ENCODE peak calls at places on chromosomes 7 and 10, in six cellular contexts. M is activated T-cell treated with anti-CD3 and anti-CD28 coated beads, Interleukin-2, amount 50 U/mL, for 48 hours; X is HFF-Myc; S is amniotic stem cell; U is AG10803; F is progenitor cell of endocrine pancreas. O is an unnamed sample.

GRCh38 chr10:79335470-79336235 is 11.6 kb upstream of the PPIF start:
- DNase-seq in M (no peak), X (no peak), S (no peak), U (no peak), F (no peak), O (no peak)

GRCh38 chr7:27175005-27175625 is 995 bp upstream of the HOXA10 start:
- DNase-seq in M (no peak), X (no peak), S (no peak), U (no peak), F (no peak), O (no peak)

GRCh38 chr10:127309609-127310008 is 113.2 kb upstream of the INSYN2A start:
- DNase-seq in M (no peak), X (peak; percentile 27), S (no peak), U (peak; percentile 56), F (no peak), O (no peak)

GRCh38 chr10:43128958-43129706 is 9.1 kb upstream of the CSGALNACT2 start:
- DNase-seq in M (peak; percentile 41), X (peak; percentile 95), S (peak; percentile 73), U (peak; percentile 98), F (no peak), O (no peak)

GRCh38 chr7:66176914-66177313 is 28.2 kb upstream of the TPST1 start:
- DNase-seq in M (no peak), X (no peak), S (no peak), U (peak; percentile 70), F (no peak), O (no peak)

GRCh38 chr7:138207555-138207971 is 131.3 kb downstream of the AKR1D1 start:
- DNase-seq in M (no peak), X (no peak), S (no peak), U (no peak), F (no peak), O (no peak)

GRCh38 chr7:8125680-8126444 is 136.1 kb downstream of the ICA1 start:
- DNase-seq in M (peak; percentile 86), X (no peak), S (no peak), U (no peak), F (no peak), O (no peak)

GRCh38 chr10:113991091-113991860 is 52.4 kb upstream of the ADRB1 start:
- DNase-seq in M (peak; percentile 70), X (no peak), S (no peak), U (no peak), F (no peak), O (no peak)

GRCh38 chr7:93147358-93147757 is 827 bp downstream of the SAMD9L start:
- DNase-seq in M (peak; percentile 48), X (no peak), S (peak; percentile 21), U (peak; percentile 56), F (no peak), O (no peak)

GRCh38 chr7:95190515-95190914 is 133.8 kb downstream of the PON1 start:
- DNase-seq in M (no peak), X (no peak), S (no peak), U (peak; percentile 11), F (no peak), O (no peak)

GRCh38 chr7:132059141-132059540 is 502.7 kb upstream of the PODXL start:
- DNase-seq in M (no peak), X (no peak), S (no peak), U (no peak), F (no peak), O (no peak)

GRCh38 chr10:8331896-8332729 is 277.6 kb downstream of the GATA3 start:
- DNase-seq in M (peak; percentile 89), X (peak; percentile 2), S (no peak), U (no peak), F (no peak), O (no peak)

GRCh38 chr10:119302172-119302571 is 94.8 kb downstream of the GRK5 start:
- DNase-seq in M (no peak), X (no peak), S (no peak), U (no peak), F (no peak), O (no peak)

GRCh38 chr10:97150616-97151015 is 35.1 kb downstream of the SLIT1 start:
- DNase-seq in M (no peak), X (no peak), S (no peak), U (no peak), F (no peak), O (no peak)

O was measured in NCI-H345.